ENCODE peak calls at places on chromosome X, in nine cellular contexts. H, S, U, R, P, W, D, M and K are unnamed samples.
A peak's percentile ranks its signal among the peaks of the same experiment; 100 is the strongest.

GRCh38 chrX:3592184-3592583 is 121.3 kb downstream of the PRKX start:
- DNase-seq in R (no peak), H (no peak), P (no peak), U (peak; percentile 53), D (no peak), S (no peak), W (no peak), M (no peak), K (no peak)

GRCh38 chrX:1610166-1610565 is 4.7 kb upstream of the ASMT start:
- DNase-seq in S (no peak), U (no peak), H (no peak), W (no peak), D (no peak), M (no peak), R (no peak), P (no peak), K (no peak)

GRCh38 chrX:1466971-1467561 is 14.4 kb upstream of the ASMTL start:
- DNase-seq in D (peak; percentile 29), P (peak; percentile 32), W (no peak), S (no peak), H (peak; percentile 61), R (no peak), U (no peak), M (peak; percentile 3), K (peak; percentile 43)

GRCh38 chrX:74890676-74891430 is 34.4 kb downstream of the NEXMIF start:
- DNase-seq in P (no peak), D (no peak), W (no peak), S (no peak), M (no peak), U (no peak), H (no peak), R (no peak), K (no peak)

GRCh38 chrX:68599256-68600152 is 48.0 kb upstream of the STARD8 start:
- DNase-seq in H (no peak), D (no peak), P (no peak), U (no peak), R (peak; percentile 7), S (no peak), W (no peak), M (no peak), K (no peak)

GRCh38 chrX:12206413-12206812 is 68.1 kb downstream of the FRMPD4 start:
- DNase-seq in S (no peak), H (no peak), P (no peak), R (no peak), D (no peak), U (no peak), W (peak; percentile 0), M (no peak), K (no peak)

GRCh38 chrX:40094041-40094899 is 3.5 kb downstream of the BCOR start:
- DNase-seq in U (peak; percentile 89), M (no peak), D (peak; percentile 80), W (no peak), H (no peak), S (no peak), R (no peak), P (no peak), K (no peak)

GRCh38 chrX:45186643-45187026 is 14.0 kb downstream of the DIPK2B start:
- DNase-seq in U (no peak), D (no peak), W (no peak), P (no peak), R (no peak), H (no peak), S (no peak), M (no peak), K (no peak)

GRCh38 chrX:130086414-130087207 is 23.7 kb downstream of the ELF4 start:
- DNase-seq in W (no peak), U (no peak), H (peak; percentile 51), D (no peak), R (no peak), S (peak; percentile 41), M (no peak), P (peak; percentile 91), K (no peak)

GRCh38 chrX:132023117-132023895 is at the start of gene STK26:
- DNase-seq in R (peak; percentile 56), H (peak; percentile 73), U (peak; percentile 88), D (peak; percentile 80), S (peak; percentile 46), W (peak; percentile 61), P (peak; percentile 81), M (peak; percentile 79), K (peak; percentile 87)

GRCh38 chrX:87636533-87636932 is 118.9 kb downstream of the KLHL4 start:
- DNase-seq in H (no peak), W (no peak), R (no peak), S (no peak), P (no peak), D (no peak), M (no peak), U (peak; percentile 63), K (no peak)

GRCh38 chrX:21840199-21840557 is 761 bp downstream of the MBTPS2 start:
- DNase-seq in M (no peak), H (no peak), P (no peak), D (no peak), U (no peak), W (no peak), R (peak; percentile 9), S (no peak), K (peak; percentile 8)

GRCh38 chrX:133495464-133496391 is 80.4 kb upstream of the GPC4 start:
- DNase-seq in S (no peak), D (peak; percentile 71), U (no peak), P (no peak), H (no peak), W (no peak), R (peak; percentile 79), M (no peak), K (no peak)

GRCh38 chrX:1205681-1206611 is 6.5 kb downstream of the CRLF2 start:
- DNase-seq in M (no peak), P (no peak), W (peak; percentile 36), D (no peak), S (no peak), U (peak; percentile 94), H (peak; percentile 28), R (peak; percentile 63), K (no peak)

GRCh38 chrX:31894152-31894551 is 822.3 kb upstream of the FTHL17 start:
- DNase-seq in D (no peak), H (no peak), R (no peak), P (no peak), M (no peak), S (no peak), U (peak; percentile 4), W (no peak), K (no peak)

GRCh38 chrX:53445977-53446376 is 11.8 kb upstream of the HSD17B10 start:
- DNase-seq in P (no peak), H (no peak), W (no peak), D (peak; percentile 47), U (peak; percentile 60), M (no peak), S (no peak), R (peak; percentile 47), K (peak; percentile 39)

GRCh38 chrX:22141061-22141460 is 108.9 kb downstream of the PHEX start:
- DNase-seq in D (no peak), P (no peak), U (no peak), H (no peak), W (no peak), S (no peak), R (peak; percentile 21), M (no peak), K (no peak)

GRCh38 chrX:111100191-111100590 is 4.2 kb downstream of the PAK3 start:
- DNase-seq in R (peak; percentile 41), D (no peak), S (no peak), W (peak; percentile 63), M (peak; percentile 24), H (peak; percentile 46), U (peak; percentile 83), P (no peak), K (peak; percentile 1)

GRCh38 chrX:144494069-144494468 is 610.2 kb downstream of the UBE2NL start:
- DNase-seq in D (no peak), M (no peak), P (no peak), U (no peak), H (no peak), W (no peak), S (no peak), R (no peak), K (no peak)

GRCh38 chrX:40176979-40177430 is 79.2 kb upstream of the BCOR start:
- DNase-seq in H (no peak), P (no peak), W (no peak), S (no peak), U (peak; percentile 47), M (no peak), R (no peak), D (peak; percentile 52), K (no peak)

GRCh38 chrX:8955521-8955920 is 78.4 kb downstream of the FAM9B start:
- DNase-seq in S (no peak), M (no peak), H (no peak), W (no peak), R (no peak), U (no peak), P (no peak), D (no peak), K (no peak)

GRCh38 chrX:56729152-56729557 is at the start of gene NBDY:
- DNase-seq in U (peak; percentile 62), H (peak; percentile 8), D (peak; percentile 35), S (no peak), P (peak; percentile 16), M (peak; percentile 10), R (peak; percentile 51), W (no peak), K (peak; percentile 41)

GRCh38 chrX:17769701-17770269 is 32.5 kb downstream of the SCML1 start:
- DNase-seq in R (no peak), P (no peak), W (no peak), S (no peak), M (no peak), U (no peak), D (no peak), H (no peak), K (no peak)

GRCh38 chrX:140507982-140508305 is 3.1 kb upstream of the SOX3 start:
- DNase-seq in H (no peak), W (no peak), M (peak; percentile 67), U (peak; percentile 92), R (no peak), S (no peak), D (no peak), P (no peak), K (no peak)

GRCh38 chrX:2691543-2692220 is 587 bp downstream of the CD99 start:
- DNase-seq in U (peak; percentile 49), W (no peak), H (no peak), P (no peak), M (no peak), S (no peak), D (peak; percentile 88), R (peak; percentile 50), K (no peak)

GRCh38 chrX:134324359-134324758 is 87.4 kb downstream of the CCDC160 start:
- DNase-seq in W (no peak), D (no peak), S (no peak), P (no peak), R (no peak), H (no peak), U (no peak), M (no peak), K (no peak)

GRCh38 chrX:74449322-74449936 is 28.1 kb downstream of the SLC16A2 start:
- DNase-seq in U (no peak), W (peak; percentile 17), P (no peak), D (no peak), M (no peak), R (no peak), H (no peak), S (no peak), K (peak; percentile 26)

GRCh38 chrX:9396930-9397329 is 67.9 kb upstream of the TBL1X start:
- DNase-seq in R (peak; percentile 55), P (no peak), S (no peak), M (no peak), W (no peak), D (no peak), H (no peak), U (no peak), K (no peak)

GRCh38 chrX:37347420-37347819 is 1.7 kb upstream of the PRRG1 start:
- DNase-seq in U (peak; percentile 5), D (peak; percentile 26), W (no peak), H (no peak), P (no peak), M (no peak), S (no peak), R (peak; percentile 46), K (no peak)

GRCh38 chrX:30665471-30665870 is 12.2 kb downstream of the GK start:
- DNase-seq in H (no peak), S (no peak), P (no peak), D (no peak), R (no peak), M (no peak), U (no peak), W (no peak), K (no peak)

GRCh38 chrX:4379071-4379470 is 665.6 kb upstream of the PRKX start:
- DNase-seq in D (no peak), S (no peak), U (no peak), P (no peak), W (peak; percentile 13), H (no peak), M (no peak), R (no peak), K (no peak)